ENCODE peak calls at places on chromosomes 2 and 18, in seven cellular contexts. Q is GM23248, A is sigmoid colon, I is upper lobe of right lung, K is fibroblast of lung, Y is IMR-90, G is HCT116. H is an unnamed sample.

GRCh38 chr18:41396211-41396610 is 558.8 kb upstream of the PIK3C3 start:
- DNase-seq in Q (no peak), A (no peak), I (no peak), K (no peak), Y (no peak), G (no peak), H (no peak)

GRCh38 chr2:189192766-189193165 is 13.2 kb upstream of the COL5A2 start:
- DNase-seq in Q (no peak), A (no peak), I (no peak), K (no peak), Y (no peak), G (no peak), H (no peak)

GRCh38 chr2:45045706-45046105 is 36.5 kb upstream of the SIX2 start:
- DNase-seq in Q (no peak), A (no peak), I (no peak), K (no peak), Y (no peak), G (no peak), H (peak; percentile 4)

GRCh38 chr2:216653931-216654365 is 20.7 kb downstream of the IGFBP2 start:
- DNase-seq in Q (no peak), A (no peak), I (no peak), K (peak; percentile 84), Y (peak; percentile 81), G (no peak), H (no peak)

GRCh38 chr2:108956375-108956774 is 32.6 kb downstream of the EDAR start:
- DNase-seq in Q (no peak), A (no peak), I (no peak), K (no peak), Y (no peak), G (no peak), H (no peak)

GRCh38 chr2:191061381-191061982 is 47.5 kb upstream of the STAT1 start:
- DNase-seq in Q (no peak), A (no peak), I (no peak), K (no peak), Y (no peak), G (no peak), H (no peak)

GRCh38 chr18:23260932-23261590 is 125.8 kb downstream of the CABLES1 start:
- DNase-seq in Q (no peak), A (no peak), I (no peak), K (no peak), Y (no peak), G (no peak), H (no peak)

GRCh38 chr18:58785171-58785805 is 79.4 kb upstream of the ZNF532 start:
- DNase-seq in Q (peak; percentile 89), A (no peak), I (no peak), K (peak; percentile 77), Y (peak; percentile 88), G (peak; percentile 88), H (no peak)

GRCh38 chr2:28620801-28621171 is 124.9 kb downstream of the PLB1 start:
- DNase-seq in Q (no peak), A (no peak), I (peak; percentile 33), K (no peak), Y (no peak), G (no peak), H (no peak)

GRCh38 chr2:23425338-23425871 is 40.4 kb downstream of the KLHL29 start:
- DNase-seq in Q (no peak), A (peak; percentile 58), I (no peak), K (no peak), Y (no peak), G (no peak), H (peak; percentile 3)

GRCh38 chr2:234495801-234496441 is 960 bp downstream of the ARL4C start:
- DNase-seq in Q (peak; percentile 57), A (no peak), I (peak; percentile 72), K (peak; percentile 42), Y (peak; percentile 32), G (no peak), H (peak; percentile 53)

GRCh38 chr18:12314586-12315305 is 6.7 kb downstream of the TUBB6 start:
- DNase-seq in Q (no peak), A (no peak), I (no peak), K (no peak), Y (no peak), G (no peak), H (no peak)

GRCh38 chr2:84160461-84160860 is 298.6 kb downstream of the SUCLG1 start:
- DNase-seq in Q (no peak), A (no peak), I (no peak), K (no peak), Y (no peak), G (no peak), H (no peak)

GRCh38 chr2:120385355-120386127 is 39.6 kb downstream of the INHBB start:
- DNase-seq in Q (no peak), A (peak; percentile 3), I (peak; percentile 11), K (no peak), Y (no peak), G (no peak), H (no peak)

GRCh38 chr2:16655457-16655837 is 10.2 kb downstream of the CYRIA start:
- DNase-seq in Q (no peak), A (no peak), I (no peak), K (no peak), Y (no peak), G (no peak), H (no peak)

GRCh38 chr2:234288974-234289455 is 207.9 kb downstream of the ARL4C start:
- DNase-seq in Q (peak; percentile 59), A (peak; percentile 80), I (peak; percentile 80), K (peak; percentile 53), Y (peak; percentile 41), G (peak; percentile 65), H (peak; percentile 62)

GRCh38 chr2:68911246-68911645 is 40.0 kb upstream of the BMP10 start:
- DNase-seq in Q (no peak), A (no peak), I (no peak), K (no peak), Y (no peak), G (no peak), H (peak; percentile 22)

DNA sequence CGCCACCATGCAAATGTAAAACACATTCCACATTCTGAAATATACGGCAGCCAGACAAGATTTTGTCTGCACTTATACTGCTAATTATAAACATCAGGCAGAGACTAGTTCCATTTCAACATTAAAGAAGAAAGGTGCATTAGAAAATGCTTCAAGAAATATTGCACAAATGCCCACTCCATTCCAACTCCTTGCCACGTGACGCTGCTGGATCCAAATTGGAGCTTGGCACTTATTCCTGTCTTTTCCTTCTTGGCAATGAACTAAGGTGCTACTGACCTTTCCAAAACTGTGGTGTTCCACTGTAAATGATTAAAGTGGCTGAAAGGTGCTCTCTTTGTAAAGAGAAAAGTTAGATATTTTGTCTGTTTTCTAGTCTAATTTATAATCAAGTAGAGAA is 6.2 kb downstream of the COL6A3 start:
- DNase-seq in Q (peak; percentile 46), A (no peak), I (no peak), K (no peak), Y (no peak), G (no peak), H (no peak)
- H3K27me3 ChIP-seq in Q (no peaks in the 10 kb centered on the region), A (no peaks in the 10 kb centered on the region), I (no peaks in the 10 kb centered on the region), K (no peaks in the 10 kb centered on the region), Y (no peaks in the 10 kb centered on the region), G (peaks cover 59% of the 10 kb centered on the region), H (peaks cover 40% of the 10 kb centered on the region)

GRCh38 chr2:105821428-105822125 is 76.9 kb downstream of the NCK2 start:
- DNase-seq in Q (no peak), A (no peak), I (no peak), K (no peak), Y (no peak), G (no peak), H (no peak)

GRCh38 chr2:105827351-105828096 is 82.8 kb downstream of the NCK2 start:
- DNase-seq in Q (no peak), A (no peak), I (no peak), K (no peak), Y (no peak), G (no peak), H (no peak)

GRCh38 chr2:105820691-105821090 is 76.0 kb downstream of the NCK2 start:
- DNase-seq in Q (peak; percentile 6), A (no peak), I (no peak), K (no peak), Y (no peak), G (no peak), H (no peak)

GRCh38 chr2:105822186-105822585 is 77.5 kb downstream of the NCK2 start:
- DNase-seq in Q (no peak), A (no peak), I (no peak), K (no peak), Y (no peak), G (no peak), H (no peak)

DNA sequence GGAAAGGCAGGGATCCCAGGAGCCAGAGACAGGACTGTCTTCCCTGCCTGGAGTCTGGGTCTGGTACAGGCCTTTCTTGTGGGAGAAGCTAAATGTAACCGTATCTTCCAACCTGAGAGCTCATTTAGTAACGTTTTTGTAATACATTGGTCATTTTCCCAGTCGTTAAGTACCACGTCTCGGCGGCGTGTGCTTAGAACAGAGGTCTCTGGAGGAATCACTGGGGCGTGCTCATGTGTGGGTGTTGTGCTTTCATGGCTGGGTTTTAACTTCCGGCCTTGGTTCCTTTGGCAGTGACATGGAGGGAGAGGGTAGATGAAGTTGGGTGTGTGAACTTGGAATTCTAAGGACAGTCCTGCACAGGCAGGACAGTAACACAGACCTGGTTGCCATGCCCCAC is 79.7 kb downstream of the NCK2 start:
- DNase-seq in Q (no peak), A (no peak), I (no peak), K (no peak), Y (no peak), G (no peak), H (no peak)
- H3K4me1 ChIP-seq in Q (no peaks in the 10 kb centered on the region), A (peaks cover 34% of the 10 kb centered on the region), I (no peaks in the 10 kb centered on the region), K (peaks cover 4% of the 10 kb centered on the region), Y (peaks cover 7% of the 10 kb centered on the region), G (no peaks in the 10 kb centered on the region), H (no peaks in the 10 kb centered on the region)

DNA sequence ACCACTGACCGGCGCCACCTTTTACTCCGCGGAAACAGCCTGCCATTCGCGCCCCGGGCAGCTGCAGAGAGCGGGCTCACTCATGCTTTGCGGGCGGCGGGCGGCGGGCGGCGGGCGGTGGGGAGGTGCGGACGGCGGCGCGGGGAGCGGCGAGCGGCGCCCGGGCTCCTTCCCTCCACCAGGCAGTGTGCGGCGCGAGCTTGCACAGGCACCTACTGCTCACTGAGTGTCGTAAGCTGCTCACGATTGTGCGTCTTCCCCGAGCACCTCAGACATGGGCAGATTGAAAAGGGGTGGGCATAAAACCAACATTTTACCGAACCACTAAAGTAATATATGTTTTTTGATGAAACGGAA is at the start of gene LRRTM1:
- DNase-seq in Q (peak; percentile 12), A (no peak), I (peak; percentile 59), K (peak; percentile 21), Y (no peak), G (no peak), H (no peak)
- H3K27me3 ChIP-seq in Q (peaks cover 39% of the 10 kb centered on the region), A (peaks cover 13% of the 10 kb centered on the region), I (peaks cover 56% of the 10 kb centered on the region), K (peaks cover 25% of the 10 kb centered on the region), Y (peaks cover 42% of the 10 kb centered on the region), G (no peaks in the 10 kb centered on the region), H (peaks cover 15% of the 10 kb centered on the region)

GRCh38 chr2:47509981-47510380 is 107.0 kb downstream of the MSH2 start:
- DNase-seq in Q (no peak), A (no peak), I (no peak), K (no peak), Y (no peak), G (no peak), H (no peak)
- H3K4me1 ChIP-seq in Q (no peaks in the 10 kb centered on the region), A (no peaks in the 10 kb centered on the region), I (no peaks in the 10 kb centered on the region), K (no peaks in the 10 kb centered on the region), Y (peaks cover 4% of the 10 kb centered on the region), G (no peaks in the 10 kb centered on the region), H (no peaks in the 10 kb centered on the region)

H was measured in HAP-1.